ENCODE peak calls at places on chromosomes 4 and X, in nine cellular contexts. N is glutamatergic neuron; I is activated CD4-positive, alpha-beta T cell treated with anti-CD3 and anti-CD28 coated beads, Interleukin-2, amount 10 ng/mL, durations not matched to agents 24 days and 14 days; K is lower lobe of right lung; F is Right ventricle myocardium superior; R is mammary epithelial cell; P is posterior vena cava; E is NCI-H345; Q is T-helper 2 cell. A is an unnamed sample.

GRCh38 chrX:20265726-20266681 is 705 bp downstream of the RPS6KA3 start:
- DNase-seq in N (peak), I (peak), K (peak), F (peak), R (peak), P (peak), E (peak), Q (peak), A (no peak)

GRCh38 chr4:15755321-15755750 is 22.8 kb upstream of the CD38 start:
- DNase-seq in N (no peak), I (peak), K (no peak), F (no peak), R (peak), P (no peak), E (no peak), Q (peak), A (no peak)

GRCh38 chr4:30721353-30722091 is 1.4 kb downstream of the PCDH7 start:
- DNase-seq in N (peak), I (peak), K (no peak), F (peak), R (peak), P (peak), E (peak), Q (no peak), A (peak)

GRCh38 chr4:175271010-175271630 is 353.0 kb downstream of the ADAM29 start:
- DNase-seq in N (no peak), I (no peak), K (no peak), F (no peak), R (no peak), P (no peak), E (no peak), Q (no peak), A (no peak)

GRCh38 chr4:31104596-31104995 is 384.4 kb downstream of the PCDH7 start:
- DNase-seq in N (no peak), I (no peak), K (no peak), F (no peak), R (no peak), P (no peak), E (no peak), Q (no peak), A (no peak)

GRCh38 chr4:24091632-24092240 is 201.9 kb upstream of the PPARGC1A start:
- DNase-seq in N (no peak), I (no peak), K (no peak), F (no peak), R (no peak), P (no peak), E (no peak), Q (no peak), A (no peak)

GRCh38 chrX:120672389-120672788 is 42.5 kb upstream of the C1GALT1C1 start:
- DNase-seq in N (no peak), I (no peak), K (no peak), F (peak), R (peak), P (peak), E (no peak), Q (no peak), A (no peak)

GRCh38 chr4:123484291-123484926 is 87.8 kb downstream of the SPRY1 start:
- DNase-seq in N (no peak), I (no peak), K (no peak), F (no peak), R (no peak), P (no peak), E (peak), Q (no peak), A (no peak)

GRCh38 chr4:182549386-182549785 is 306.2 kb downstream of the TENM3 start:
- DNase-seq in N (no peak), I (no peak), K (no peak), F (no peak), R (no peak), P (no peak), E (no peak), Q (no peak), A (no peak)

GRCh38 chr4:78078101-78078500 is 21.0 kb downstream of the FRAS1 start:
- DNase-seq in N (no peak), I (no peak), K (no peak), F (no peak), R (no peak), P (no peak), E (no peak), Q (no peak), A (no peak)

GRCh38 chr4:22474636-22475310 is 41.1 kb downstream of the ADGRA3 start:
- DNase-seq in N (no peak), I (no peak), K (no peak), F (no peak), R (peak), P (no peak), E (no peak), Q (no peak), A (no peak)

GRCh38 chr4:38822748-38823303 is 18.2 kb upstream of the TLR1 start:
- DNase-seq in N (no peak), I (no peak), K (no peak), F (no peak), R (no peak), P (no peak), E (no peak), Q (no peak), A (no peak)

GRCh38 chr4:137660211-137660610 is 127.9 kb upstream of the PCDH18 start:
- DNase-seq in N (no peak), I (no peak), K (no peak), F (no peak), R (no peak), P (no peak), E (no peak), Q (no peak), A (no peak)

GRCh38 chrX:101668143-101668542 is 8.5 kb upstream of the ARMCX2 start:
- DNase-seq in N (no peak), I (no peak), K (no peak), F (no peak), R (no peak), P (no peak), E (no peak), Q (no peak), A (no peak)

GRCh38 chr4:185925910-185926360 is 113.9 kb upstream of the SORBS2 start:
- DNase-seq in N (no peak), I (no peak), K (no peak), F (peak), R (no peak), P (no peak), E (no peak), Q (no peak), A (no peak)

GRCh38 chr4:140884431-140885058 is 128.4 kb upstream of the TBC1D9 start:
- DNase-seq in N (peak), I (peak), K (no peak), F (no peak), R (peak), P (no peak), E (peak), Q (peak), A (no peak)

GRCh38 chr4:108683479-108683878 is 33.1 kb downstream of the OSTC start:
- DNase-seq in N (no peak), I (no peak), K (no peak), F (no peak), R (peak), P (no peak), E (no peak), Q (peak), A (no peak)

GRCh38 chr4:70838400-70838971 is 1.2 kb downstream of the GRSF1 start:
- DNase-seq in N (no peak), I (no peak), K (no peak), F (no peak), R (peak), P (no peak), E (no peak), Q (peak), A (no peak)

GRCh38 chrX:42941671-42942070 is 163.7 kb upstream of the PPP1R2C start:
- DNase-seq in N (no peak), I (no peak), K (no peak), F (no peak), R (no peak), P (no peak), E (no peak), Q (no peak), A (no peak)

GRCh38 chr4:126906466-126906865 is 726.3 kb upstream of the INTU start:
- DNase-seq in N (no peak), I (no peak), K (no peak), F (no peak), R (no peak), P (no peak), E (no peak), Q (no peak), A (no peak)

GRCh38 chr4:183455431-183456145 is 11.2 kb downstream of the CDKN2AIP start:
- DNase-seq in N (no peak), I (no peak), K (no peak), F (no peak), R (no peak), P (no peak), E (no peak), Q (peak), A (no peak)

GRCh38 chrX:110331444-110332025 is 13.7 kb upstream of the AMMECR1 start:
- DNase-seq in N (no peak), I (no peak), K (no peak), F (no peak), R (no peak), P (no peak), E (no peak), Q (no peak), A (no peak)